ENCODE peak calls at places on chromosome 12, in seven cellular contexts. C is CD4-positive, CD25-positive, alpha-beta regulatory T cell; P is CD8-positive, alpha-beta T cell; K is type B pancreatic cell; Q is HEK293T; U is H7; M is NCI-H1105 treated with DMSO at 0.1 percent for 48 hours. A is an unnamed sample.

GRCh38 chr12:123337053-123337452 is 27.6 kb downstream of the SBNO1 start:
- DNase-seq in C (no peak), P (no peak), K (no peak), Q (no peak), U (no peak), M (no peak), A (no peak)

GRCh38 chr12:62438098-62438692 is 28.4 kb upstream of the MON2 start:
- DNase-seq in C (peak), P (peak), K (no peak), Q (peak), U (peak), M (peak), A (peak)

GRCh38 chr12:131721548-131721947 is 10.7 kb downstream of the SFSWAP start:
- DNase-seq in C (no peak), P (no peak), K (no peak), Q (no peak), U (no peak), M (peak), A (no peak)

GRCh38 chr12:3022411-3022810 is 54.8 kb upstream of the TSPAN9 start:
- DNase-seq in C (no peak), P (no peak), K (no peak), Q (no peak), U (no peak), M (no peak), A (no peak)

GRCh38 chr12:122422769-122423257 is 344 bp upstream of the CLIP1 start:
- DNase-seq in C (peak), P (no peak), K (peak), Q (no peak), U (no peak), M (peak), A (peak)

GRCh38 chr12:44748950-44749468 is 127.1 kb downstream of the NELL2 start:
- DNase-seq in C (no peak), P (no peak), K (no peak), Q (no peak), U (no peak), M (peak), A (no peak)

GRCh38 chr12:125766091-125766490 is 700.9 kb downstream of the AACS start:
- DNase-seq in C (no peak), P (no peak), K (no peak), Q (no peak), U (no peak), M (no peak), A (no peak)

GRCh38 chr12:52434096-52434733 is at the start of gene KRT75:
- DNase-seq in C (no peak), P (no peak), K (peak), Q (no peak), U (no peak), M (no peak), A (no peak)